ENCODE peak calls at places on chromosomes 4 and X, in six cellular contexts. W, M, K, L, X and Q are unnamed samples.

GRCh38 chr4:124483043-124483906 is 229.3 kb downstream of the ANKRD50 start:
- DNase-seq in X (peak; percentile 21), W (no peak), M (no peak), L (no peak), K (no peak), Q (peak; percentile 43)

GRCh38 chrX:32408389-32408788 is 803.0 kb downstream of the DMD start:
- DNase-seq in L (no peak), X (no peak), W (no peak), K (no peak), M (no peak), Q (no peak)

GRCh38 chr4:157564771-157565170 is 344.2 kb downstream of the GRIA2 start:
- DNase-seq in X (no peak), L (no peak), M (no peak), W (peak; percentile 51), K (no peak), Q (no peak)

GRCh38 chrX:44431206-44431605 is 87.7 kb upstream of the EFHC2 start:
- DNase-seq in M (no peak), L (no peak), W (peak; percentile 81), X (peak; percentile 16), K (no peak), Q (no peak)

GRCh38 chrX:24759786-24760185 is 66.1 kb downstream of the POLA1 start:
- DNase-seq in M (no peak), L (no peak), K (no peak), W (no peak), X (no peak), Q (no peak)

GRCh38 chr4:185774815-185775684 is 36.9 kb downstream of the SORBS2 start:
- DNase-seq in X (peak; percentile 74), M (no peak), W (no peak), K (peak; percentile 68), L (no peak), Q (no peak)

GRCh38 chr4:72338060-72338459 is 231.0 kb downstream of the ADAMTS3 start:
- DNase-seq in L (no peak), W (no peak), M (no peak), K (no peak), X (no peak), Q (no peak)

GRCh38 chr4:7536876-7537275 is 102.1 kb upstream of the PSAPL1 start:
- DNase-seq in W (no peak), K (no peak), L (no peak), M (no peak), X (no peak), Q (no peak)

GRCh38 chr4:149884046-149884445 is 68.4 kb upstream of the IQCM start:
- DNase-seq in W (no peak), M (peak; percentile 24), X (no peak), L (no peak), K (no peak), Q (no peak)

GRCh38 chr4:7194251-7195137 is 2.2 kb downstream of the SORCS2 start:
- DNase-seq in L (no peak), W (no peak), X (no peak), M (no peak), K (no peak), Q (peak; percentile 45)

GRCh38 chrX:150848914-150849365 is 49.5 kb downstream of the CD99L2 start:
- DNase-seq in W (peak; percentile 42), K (peak; percentile 75), M (peak; percentile 20), L (no peak), X (no peak), Q (no peak)

GRCh38 chrX:11381464-11381863 is 88.3 kb downstream of the AMELX start:
- DNase-seq in W (peak; percentile 38), M (no peak), K (peak; percentile 31), X (peak; percentile 63), L (no peak), Q (peak; percentile 54)

DNA sequence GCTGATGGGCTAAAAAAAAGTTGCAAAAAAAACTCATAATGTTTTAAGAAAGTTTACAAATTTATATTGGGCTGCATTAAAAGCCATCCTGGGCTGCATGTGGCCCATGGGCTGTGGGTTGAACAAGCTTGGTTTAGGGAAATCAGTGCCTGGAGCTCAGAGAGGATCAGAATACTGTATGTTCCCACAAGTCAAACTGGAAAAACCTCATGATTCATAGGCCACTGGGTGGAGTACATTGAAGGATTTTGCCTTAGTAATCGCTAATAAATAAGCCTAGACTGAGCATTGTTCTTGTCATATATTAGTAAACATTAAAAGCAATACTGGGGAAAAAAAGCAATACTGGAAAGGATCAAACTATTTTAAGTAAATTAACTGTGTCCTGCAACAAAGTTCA is 246.3 kb upstream of the TAPT1 start:
- DNase-seq in M (no peak), X (no peak), K (no peak), W (no peak), L (no peak), Q (no peak)
- H3K4me3 ChIP-seq in M (no peak overlapping the region), X (no peak overlapping the region), K (no peak overlapping the region), W (no peak overlapping the region), L (no peak overlapping the region), Q (no peak overlapping the region)

GRCh38 chrX:31298881-31299280 is 227.0 kb upstream of the FTHL17 start:
- DNase-seq in W (no peak), K (no peak), M (no peak), X (no peak), L (no peak), Q (no peak)

GRCh38 chrX:31287861-31288260 is 216.0 kb upstream of the FTHL17 start:
- DNase-seq in K (no peak), M (no peak), L (no peak), X (no peak), W (no peak), Q (no peak)

GRCh38 chrX:31294475-31294874 is 222.6 kb upstream of the FTHL17 start:
- DNase-seq in L (no peak), K (no peak), M (no peak), W (no peak), X (no peak), Q (no peak)

GRCh38 chrX:31297881-31298280 is 226.0 kb upstream of the FTHL17 start:
- DNase-seq in W (peak; percentile 75), L (no peak), K (no peak), M (no peak), X (no peak), Q (no peak)

DNA sequence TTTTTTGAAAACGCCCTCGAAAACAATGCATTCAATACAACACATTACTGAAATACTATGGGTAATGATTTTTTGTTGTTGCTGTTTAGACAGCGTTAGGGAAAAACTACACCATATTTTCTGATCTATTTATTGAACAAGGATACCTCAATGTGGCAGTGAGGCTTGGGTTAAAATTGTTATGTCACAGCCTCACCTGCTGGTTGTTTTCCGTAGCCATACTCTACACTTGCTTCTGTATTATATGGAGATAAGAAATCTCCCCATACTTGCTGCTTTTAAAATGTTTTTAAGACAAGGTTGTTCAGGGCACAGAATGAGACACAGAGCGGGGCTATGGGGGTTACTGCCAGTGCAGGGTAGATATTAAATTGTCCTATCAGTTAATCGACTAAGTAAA is 221.6 kb upstream of the FTHL17 start:
- DNase-seq in X (no peak), K (peak; percentile 23), L (no peak), M (no peak), W (no peak), Q (no peak)
- TF ChIP-seq CTCF in X (no peak), K (no peak), L (no peak), M (no peak), W (peak; percentile 39), Q (peak; percentile 30)

DNA sequence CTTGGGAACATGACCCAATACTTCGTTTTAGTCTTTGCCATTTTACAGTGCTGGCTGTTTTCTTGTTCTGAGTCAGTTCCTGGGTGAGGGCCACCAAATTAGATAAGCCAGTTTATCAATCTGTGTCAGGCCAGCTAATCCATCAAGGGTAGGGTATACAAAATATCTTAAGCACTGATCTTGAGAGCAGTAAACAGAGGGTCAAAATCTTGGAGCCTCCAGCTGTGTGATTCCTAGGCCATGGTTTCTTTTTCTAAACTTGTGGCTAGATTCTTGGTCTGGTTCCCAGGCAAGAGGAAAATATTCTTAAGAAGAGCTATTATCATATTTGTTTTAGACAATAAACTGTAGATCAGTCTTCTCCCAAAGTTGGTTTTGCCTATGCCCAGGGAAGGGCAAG is 1396.6 kb upstream of the PABPC4L start:
- DNase-seq in M (no peak), X (no peak), W (no peak), L (no peak), K (no peak), Q (no peak)
- H3K9me3 ChIP-seq in M (peaks cover 26% of the 10 kb centered on the region), X (peaks cover 8% of the 10 kb centered on the region), W (no peaks in the 10 kb centered on the region), L (peaks cover 23% of the 10 kb centered on the region), K (no peaks in the 10 kb centered on the region), Q (no peaks in the 10 kb centered on the region)

DNA sequence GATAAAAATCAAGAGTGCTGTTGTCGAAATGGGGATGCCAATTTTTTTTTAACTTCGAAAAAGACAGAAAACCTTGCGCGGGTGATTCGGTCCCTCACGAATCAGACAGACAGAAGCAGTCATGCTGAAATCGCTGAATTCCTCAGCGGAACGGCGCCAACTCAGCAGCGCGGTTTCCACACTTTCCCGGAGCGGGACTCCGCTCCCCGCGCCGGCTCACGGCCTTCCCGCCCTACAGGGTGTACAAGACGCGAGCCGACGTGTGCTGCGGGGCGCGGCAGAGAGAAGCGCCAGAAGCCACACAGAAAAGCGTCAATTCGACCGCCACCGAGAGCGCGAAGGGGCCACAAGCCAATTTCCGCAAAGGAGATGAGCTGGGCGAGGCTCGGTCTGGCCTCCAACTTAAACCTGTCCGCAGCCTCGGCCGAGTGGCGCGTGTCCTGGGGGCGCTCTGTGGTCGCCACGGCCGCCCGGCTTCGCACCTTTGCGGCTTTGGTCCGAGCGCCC is 1.3 kb downstream of the NEXMIF start:
- DNase-seq in K (peak; percentile 28), X (no peak), M (no peak), W (no peak), L (peak; percentile 36), Q (no peak)
- H3K4me3 ChIP-seq in K (peak overlapping the region; percentile 18), X (no peak overlapping the region), M (peak overlapping the region; percentile 54), W (no peak overlapping the region), L (no peak overlapping the region), Q (no peak overlapping the region)

GRCh38 chr4:168553714-168554370 is 57.0 kb downstream of the PALLD start:
- DNase-seq in M (no peak), X (no peak), W (no peak), L (no peak), K (no peak), Q (no peak)

GRCh38 chr4:168549145-168549544 is 52.3 kb downstream of the PALLD start:
- DNase-seq in X (no peak), W (no peak), L (no peak), K (no peak), M (no peak), Q (no peak)

GRCh38 chr4:168551211-168551610 is 54.4 kb downstream of the PALLD start:
- DNase-seq in K (no peak), X (peak; percentile 91), L (no peak), W (peak; percentile 80), M (no peak), Q (no peak)

GRCh38 chr4:168550071-168550766 is 53.4 kb downstream of the PALLD start:
- DNase-seq in L (no peak), X (peak; percentile 31), K (no peak), W (no peak), M (no peak), Q (no peak)

DNA sequence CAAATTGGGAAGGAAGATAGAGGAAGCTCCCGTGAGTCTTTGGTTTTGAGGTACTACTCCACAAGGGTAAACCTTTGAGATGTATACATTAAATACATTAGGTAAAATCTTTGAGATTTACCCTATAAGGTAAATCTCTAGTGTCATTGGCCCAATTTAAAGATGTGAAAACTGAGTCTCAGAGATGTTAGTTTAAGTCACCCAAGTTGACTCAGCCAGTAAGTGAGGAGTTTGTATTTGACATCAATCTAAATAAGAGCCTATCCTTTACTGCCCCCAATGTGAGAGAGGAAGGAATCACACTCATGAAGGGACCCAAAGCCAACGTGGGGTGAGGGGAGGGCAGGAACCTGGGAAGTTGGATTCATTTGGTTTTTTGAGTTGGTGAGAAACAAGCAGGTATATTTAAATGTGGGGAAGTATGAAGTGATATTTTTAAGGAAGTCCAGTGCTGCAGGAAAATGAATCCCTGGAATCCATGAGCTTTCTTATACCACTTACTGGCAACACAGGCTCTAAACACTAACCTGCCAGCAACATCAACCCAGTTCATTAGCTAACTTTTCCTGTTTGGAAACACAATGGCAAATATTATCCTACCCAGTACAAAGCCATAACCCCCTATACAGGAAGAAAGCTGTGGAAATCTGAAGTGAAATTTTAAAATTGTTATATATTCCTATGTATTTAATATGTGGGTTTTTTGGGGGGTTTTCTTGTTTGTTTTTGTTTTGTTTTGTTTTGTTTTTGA is 55.3 kb downstream of the PALLD start:
- DNase-seq in W (no peak), X (no peak), L (no peak), K (no peak), M (no peak), Q (no peak)
- TF ChIP-seq CTCF in W (no peak), X (peak; percentile 17), L (no peak), K (no peak), M (no peak), Q (no peak)